ENCODE peak calls at places on chromosomes 3 and 15, in five cellular contexts. H is activated CD4-positive, alpha-beta T cell treated with anti-CD3 and anti-CD28 coated beads, Interleukin-2, amount 50 U/mL, for 48 hours; E is AG04450; V is AG08395; M is Calu3. D is an unnamed sample.

GRCh38 chr3:32591960-32592462 is 21.4 kb upstream of the DYNC1LI1 start:
- DNase-seq in H (no peak), M (no peak), E (no peak), V (no peak), D (no peak)

GRCh38 chr3:134028486-134029255 is 1.1 kb downstream of the SLCO2A1 start:
- DNase-seq in H (no peak), M (no peak), E (no peak), V (no peak), D (no peak)

GRCh38 chr3:52480768-52481715 is 14.1 kb upstream of the STAB1 start:
- DNase-seq in E (no peak), M (no peak), H (no peak), V (no peak), D (no peak)

GRCh38 chr15:34754674-34755418 is at the start of gene GJD2:
- DNase-seq in E (no peak), V (no peak), H (no peak), M (no peak), D (no peak)

GRCh38 chr3:30476373-30477082 is 129.9 kb upstream of the TGFBR2 start:
- DNase-seq in M (no peak), E (no peak), V (peak; percentile 17), H (no peak), D (peak; percentile 74)

GRCh38 chr3:24428470-24428869 is 66.2 kb downstream of the THRB start:
- DNase-seq in M (no peak), E (no peak), H (no peak), V (no peak), D (no peak)

GRCh38 chr3:24551626-24552025 is 57.0 kb upstream of the THRB start:
- DNase-seq in V (peak; percentile 6), E (no peak), H (no peak), M (no peak), D (no peak)

GRCh38 chr15:44381223-44381622 is 46.2 kb upstream of the CTDSPL2 start:
- DNase-seq in V (no peak), M (no peak), E (no peak), H (no peak), D (peak; percentile 34)

D was measured in fibroblast of gingiva.